ENCODE peak calls at places on chromosomes 1 and 21, in eight cellular contexts. M, E, T, Q, C, N, U and K are unnamed samples. For H3K4me1, the result is how much of the 10 kb centered on the place peaks cover.

GRCh38 chr1:172742599-172743500 is 83.9 kb downstream of the FASLG start:
- DNase-seq in C (peak), T (peak), N (no peak), Q (peak), U (no peak), M (peak), E (peak), K (no peak)

GRCh38 chr1:76170522-76170921 is 96.0 kb downstream of the ST6GALNAC3 start:
- DNase-seq in C (no peak), M (no peak), T (no peak), U (no peak), E (no peak), Q (no peak), N (no peak), K (no peak)

GRCh38 chr1:204670152-204670927 is 15.2 kb downstream of the LRRN2 start:
- DNase-seq in T (no peak), M (no peak), E (no peak), N (no peak), C (no peak), Q (peak), U (no peak), K (no peak)

GRCh38 chr1:1075148-1075935 is 1.2 kb upstream of the RNF223 start:
- DNase-seq in U (no peak), M (no peak), C (no peak), Q (no peak), T (peak), N (no peak), E (no peak), K (peak)

GRCh38 chr1:154599658-154600057 is 8.3 kb downstream of the ADAR start:
- DNase-seq in Q (peak), E (no peak), U (no peak), N (no peak), T (no peak), M (no peak), C (no peak), K (no peak)

GRCh38 chr21:33490991-33491372 is 534 bp downstream of the DNAJC28 start:
- DNase-seq in T (no peak), N (no peak), U (no peak), E (no peak), C (no peak), Q (no peak), M (peak), K (no peak)

GRCh38 chr1:243233908-243234307 is 21.2 kb downstream of the CEP170 start:
- DNase-seq in C (no peak), T (no peak), U (no peak), E (no peak), Q (peak), N (no peak), M (no peak), K (no peak)

GRCh38 chr1:19646366-19646765 is 2.3 kb downstream of the NBL1 start:
- DNase-seq in M (no peak), N (no peak), U (no peak), Q (no peak), T (no peak), E (no peak), C (no peak), K (no peak)

GRCh38 chr1:75708910-75709309 is 15.6 kb upstream of the ACADM start:
- DNase-seq in U (no peak), T (no peak), C (no peak), M (no peak), N (no peak), Q (no peak), E (no peak), K (no peak)

GRCh38 chr1:109249654-109250401 is 489 bp downstream of the CELSR2 start:
- DNase-seq in N (no peak), M (peak), Q (no peak), U (no peak), T (peak), C (no peak), E (no peak), K (peak)

GRCh38 chr1:113941245-113941559 is 12.1 kb downstream of the HIPK1 start:
- DNase-seq in E (no peak), U (no peak), C (peak), T (no peak), Q (no peak), N (no peak), M (no peak), K (no peak)

GRCh38 chr21:23853796-23854379 is 1753.4 kb downstream of the MRPL39 start:
- DNase-seq in E (no peak), U (no peak), M (no peak), T (peak), N (no peak), C (peak), Q (peak), K (no peak)

GRCh38 chr1:11898831-11899467 is 27.3 kb downstream of the KIAA2013 start:
- DNase-seq in Q (no peak), M (peak), T (no peak), N (no peak), U (no peak), E (no peak), C (no peak), K (no peak)

GRCh38 chr1:51661081-51661518 is 44.2 kb downstream of the OSBPL9 start:
- DNase-seq in N (no peak), E (peak), U (no peak), C (no peak), Q (peak), T (no peak), M (no peak), K (no peak)

GRCh38 chr1:44584167-44584566 is 90.1 kb downstream of the TMEM53 start:
- DNase-seq in U (no peak), C (no peak), Q (no peak), T (no peak), E (no peak), M (no peak), N (no peak), K (no peak)

GRCh38 chr21:44853601-44854390 is 19.7 kb downstream of the PTTG1IP start:
- DNase-seq in M (no peak), N (no peak), Q (no peak), E (no peak), C (peak), U (no peak), T (no peak), K (no peak)

GRCh38 chr1:21299007-21299406 is 8.7 kb upstream of the ECE1 start:
- DNase-seq in N (no peak), C (no peak), M (no peak), U (no peak), T (no peak), Q (no peak), E (no peak), K (no peak)

GRCh38 chr1:41476807-41477361 is 7.6 kb downstream of the EDN2 start:
- DNase-seq in N (peak), M (no peak), T (no peak), E (no peak), C (no peak), U (no peak), Q (no peak), K (peak)

GRCh38 chr1:201781447-201781846 is 47.5 kb upstream of the IPO9 start:
- DNase-seq in U (no peak), E (no peak), C (no peak), T (no peak), M (no peak), Q (peak), N (no peak), K (no peak)

GRCh38 chr1:182570611-182570970 is 18.5 kb downstream of the RNASEL start:
- DNase-seq in N (no peak), T (no peak), C (no peak), Q (no peak), M (no peak), E (no peak), U (no peak), K (no peak)

GRCh38 chr1:40838980-40839942 is 22.9 kb downstream of the CITED4 start:
- DNase-seq in E (no peak), N (no peak), U (no peak), Q (no peak), M (no peak), T (no peak), C (no peak), K (no peak)

GRCh38 chr1:34155851-34156250 is 9.2 kb downstream of the CSMD2 start:
- DNase-seq in Q (no peak), N (no peak), U (no peak), C (no peak), E (no peak), M (no peak), T (no peak), K (no peak)

GRCh38 chr1:157695417-157695816 is 5.2 kb downstream of the FCRL3 start:
- DNase-seq in N (no peak), M (no peak), C (no peak), U (no peak), Q (no peak), E (no peak), T (no peak), K (no peak)

GRCh38 chr1:211247921-211248320 is 11.2 kb upstream of the RCOR3 start:
- DNase-seq in C (no peak), T (peak), M (peak), N (no peak), U (no peak), E (no peak), Q (no peak), K (no peak)

GRCh38 chr1:188825471-188825870 is 1652.2 kb downstream of the BRINP3 start:
- DNase-seq in Q (peak), M (no peak), N (no peak), E (no peak), C (no peak), T (no peak), U (no peak), K (no peak)

GRCh38 chr1:158016651-158017335 is 23.3 kb downstream of the KIRREL1 start:
- DNase-seq in U (no peak), T (no peak), E (no peak), M (peak), Q (no peak), C (no peak), N (no peak), K (no peak)

GRCh38 chr1:201562659-201563405 is 23.9 kb downstream of the NAV1 start:
- DNase-seq in T (peak), E (no peak), M (no peak), C (no peak), U (no peak), N (no peak), Q (peak), K (no peak)

GRCh38 chr1:115258302-115258866 is 79.7 kb downstream of the NGF start:
- DNase-seq in T (no peak), E (no peak), Q (peak), M (no peak), U (no peak), N (no peak), C (no peak), K (no peak)

DNA sequence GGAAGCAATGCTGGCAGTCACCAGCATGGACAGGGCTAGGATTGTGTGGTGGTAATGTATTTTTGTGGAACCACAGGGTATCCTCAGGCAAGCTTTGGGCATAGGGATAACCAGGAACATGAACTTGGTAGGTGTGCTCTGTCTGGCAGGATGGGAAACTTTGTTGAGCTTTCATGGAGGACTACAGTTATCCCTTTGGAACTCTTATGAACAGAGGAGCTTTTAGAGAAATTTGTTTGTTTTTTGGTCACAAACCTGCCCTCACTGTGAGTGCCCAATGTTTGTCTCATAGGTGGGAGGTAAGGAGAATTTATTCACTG is 54.4 kb downstream of the MACF1 start:
- DNase-seq in N (no peak), U (no peak), T (no peak), E (no peak), C (no peak), M (no peak), Q (no peak), K (no peak)
- TF ChIP-seq CTCF in N (no peak), U (no peak), T (no peak), E (peak), C (no peak), M (no peak), Q (no peak), K (no peak)

GRCh38 chr1:31804098-31804497 is 11.7 kb downstream of the SPOCD1 start:
- DNase-seq in C (no peak), N (no peak), Q (no peak), M (no peak), E (no peak), T (no peak), U (no peak), K (no peak)

GRCh38 chr1:31803610-31804009 is 12.2 kb downstream of the SPOCD1 start:
- DNase-seq in Q (no peak), E (no peak), M (no peak), T (no peak), C (no peak), N (no peak), U (no peak), K (no peak)

GRCh38 chr1:31800677-31800967 is 15.2 kb downstream of the SPOCD1 start:
- DNase-seq in N (no peak), E (no peak), M (no peak), Q (no peak), T (no peak), U (no peak), C (no peak), K (no peak)

GRCh38 chr1:31801450-31801849 is 14.4 kb downstream of the SPOCD1 start:
- DNase-seq in T (no peak), Q (no peak), U (no peak), E (no peak), N (no peak), C (no peak), M (no peak), K (no peak)

DNA sequence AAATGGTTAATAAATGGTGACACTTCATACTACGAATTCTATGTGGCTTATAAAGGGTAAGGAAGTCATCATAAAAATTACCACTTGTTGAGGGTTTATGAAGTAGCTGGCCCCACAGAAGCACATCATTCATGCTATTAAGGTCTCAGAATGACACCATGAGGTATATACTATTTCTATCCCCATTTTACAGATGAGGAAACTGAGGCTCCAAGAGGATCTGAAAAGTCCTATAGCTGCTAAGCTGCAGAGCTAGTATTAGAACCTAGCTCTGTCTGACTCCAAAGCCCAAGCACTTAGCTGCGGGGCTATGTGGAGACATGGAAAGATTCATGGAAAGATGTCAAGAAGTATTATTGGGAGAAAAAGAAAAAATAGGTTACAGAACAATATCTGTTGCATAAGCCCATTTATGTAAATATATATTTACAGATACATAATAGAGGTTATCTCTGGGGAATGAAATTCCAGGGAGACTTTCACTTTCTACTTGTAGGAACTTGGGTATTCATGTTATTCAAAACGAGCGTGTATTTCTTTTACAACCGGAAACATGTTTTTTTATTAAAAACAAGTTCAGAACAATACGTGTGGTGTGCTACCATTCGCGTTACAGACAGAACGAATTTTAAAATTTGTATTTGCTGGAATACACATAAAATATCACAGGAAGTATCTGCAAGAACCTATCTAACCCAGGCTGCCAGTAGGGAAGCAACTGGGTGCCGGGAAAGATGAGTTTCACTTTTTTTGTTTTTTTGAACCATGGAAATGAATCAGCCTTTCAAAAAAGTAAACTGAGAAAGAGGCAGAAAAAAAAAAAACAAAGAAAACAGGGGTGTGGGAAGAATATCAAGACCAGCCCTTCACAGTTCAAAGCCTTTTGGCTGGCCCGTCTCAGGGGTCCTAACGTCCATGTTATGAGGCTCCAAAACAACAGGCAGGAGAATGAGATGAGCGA is 13.4 kb downstream of the SPOCD1 start:
- DNase-seq in T (no peak), E (no peak), N (no peak), M (no peak), U (no peak), Q (no peak), C (no peak), K (no peak)
- H3K4me3 ChIP-seq in T (no peak), E (no peak), N (no peak), M (no peak), U (no peak), Q (no peak), C (no peak), K (peak)

DNA sequence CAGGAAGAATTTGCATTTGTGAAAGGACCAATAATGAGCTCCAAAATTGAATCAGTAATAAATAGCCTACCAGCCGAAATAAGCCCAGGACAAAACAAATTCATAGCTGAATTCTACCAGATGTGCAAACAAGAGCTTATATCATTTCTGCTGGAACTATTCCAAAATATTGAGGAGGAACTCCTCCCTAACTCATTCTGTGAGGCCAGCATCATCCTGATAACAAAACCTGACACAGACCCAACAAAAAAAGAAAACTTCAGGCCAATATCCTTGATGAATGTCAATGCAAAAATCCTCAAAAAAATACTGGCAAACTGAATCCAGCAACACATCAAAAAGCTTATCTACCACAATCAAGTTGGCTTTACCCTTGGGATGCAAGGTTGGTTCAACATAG is 6.6 kb downstream of the SPRR2E start:
- DNase-seq in M (no peak), U (no peak), Q (no peak), C (no peak), E (no peak), N (no peak), T (no peak), K (no peak)
- H3K4me1 ChIP-seq in M (under half), U (under half), Q (under half), C (under half), E (under half), N (under half), T (under half), K (under half)

DNA sequence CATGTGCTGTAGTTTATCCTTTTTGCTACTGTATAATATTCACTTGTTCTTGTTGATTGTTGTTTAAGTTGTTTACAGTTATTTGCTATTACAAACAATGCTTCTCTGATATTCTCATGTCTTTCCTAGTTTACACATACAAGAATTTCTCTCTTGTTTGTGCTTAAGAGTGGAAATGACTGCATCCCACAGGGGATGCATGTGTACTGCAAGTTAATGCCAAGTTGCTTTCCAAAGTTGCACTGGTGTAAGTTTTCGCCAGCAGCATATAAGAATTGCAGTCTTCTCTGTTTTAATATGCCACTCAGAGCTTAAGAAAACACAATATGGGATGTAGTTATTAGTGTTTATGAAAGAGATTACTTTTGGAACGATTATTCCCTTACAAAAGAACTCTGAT is 97.7 kb downstream of the NEK7 start:
- DNase-seq in C (no peak), M (no peak), U (no peak), Q (no peak), E (no peak), T (no peak), N (no peak), K (no peak)
- TF ChIP-seq CTCF in C (no peak), M (no peak), U (peak), Q (no peak), E (no peak), T (peak), N (no peak), K (no peak)

GRCh38 chr1:37858931-37859506 is 373 bp downstream of the MTF1 start:
- DNase-seq in M (no peak), T (no peak), E (no peak), U (no peak), C (peak), N (no peak), Q (peak), K (no peak)
- H3K4me3 ChIP-seq in M (peak), T (peak), E (peak), U (peak), C (peak), N (peak), Q (peak), K (peak)

DNA sequence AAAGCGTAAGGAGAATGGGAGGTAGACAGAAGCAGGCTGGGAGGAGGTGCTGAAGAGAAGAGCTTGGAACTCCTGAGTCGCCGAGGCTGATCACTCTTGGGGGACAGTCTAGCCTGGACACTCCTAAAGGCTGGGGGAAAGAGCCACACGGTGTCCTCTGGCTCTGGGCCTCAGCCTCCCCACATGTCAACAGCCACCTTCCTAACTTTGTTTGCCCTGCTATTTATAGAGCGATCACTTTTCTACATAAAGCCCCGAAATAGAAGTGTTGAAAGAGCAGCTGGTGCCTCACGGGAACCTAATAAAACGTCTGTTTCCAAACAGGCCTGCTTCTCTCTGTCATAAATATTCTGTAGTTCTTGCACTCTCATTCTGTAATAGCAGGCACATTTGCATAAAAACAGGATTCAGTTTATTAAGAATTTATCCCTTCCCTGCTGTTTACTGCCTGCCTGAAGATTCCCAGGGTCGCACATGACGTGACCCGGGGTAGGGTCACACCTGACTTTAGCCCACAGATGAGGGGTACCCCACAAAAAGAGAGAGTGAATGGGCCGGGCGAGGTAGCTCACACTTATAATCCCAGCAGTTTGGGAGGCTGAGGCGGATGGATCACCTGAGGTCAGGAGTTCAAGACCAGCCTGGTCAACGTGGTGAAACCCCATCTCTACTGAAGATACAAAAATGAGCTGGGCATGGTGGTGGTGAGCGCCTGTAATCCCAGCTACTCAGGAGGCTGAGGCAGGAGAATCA is 212.5 kb downstream of the TOMM20 start:
- DNase-seq in U (no peak), T (no peak), E (no peak), Q (no peak), N (no peak), M (no peak), C (no peak), K (no peak)
- H3K4me1 ChIP-seq in U (under half), T (under half), E (under half), Q (under half), N (half or more), M (under half), C (under half), K (under half)